ENCODE peak calls at places on chromosomes 5 and 9, in six cellular contexts. K is suprapubic skin, C is HepG2, Y is stomach, P is sigmoid colon, U is transverse colon. Q is an unnamed sample.
A peak's percentile ranks its signal among the peaks of the same experiment; 100 is the strongest.

GRCh38 chr5:37721447-37721871 is 118.4 kb downstream of the GDNF start:
- DNase-seq in Y (no peak), P (no peak), C (no peak), K (no peak), U (no peak), Q (no peak)

GRCh38 chr5:177594071-177594470 is 2.1 kb downstream of the TMED9 start:
- DNase-seq in C (no peak), Y (no peak), U (no peak), K (no peak), P (peak; percentile 4), Q (no peak)

GRCh38 chr9:131605770-131606590 is 60.7 kb downstream of the PRRT1B start:
- DNase-seq in Y (peak; percentile 70), P (no peak), U (no peak), K (no peak), C (peak; percentile 98), Q (no peak)

GRCh38 chr5:140402258-140403074 is 833 bp downstream of the ANKHD1 start:
- DNase-seq in K (no peak), C (peak; percentile 85), Y (peak; percentile 33), P (peak; percentile 73), U (peak; percentile 36), Q (peak; percentile 89)

GRCh38 chr9:16996901-16997491 is 126.5 kb upstream of the BNC2 start:
- DNase-seq in Y (no peak), U (no peak), C (no peak), K (no peak), P (no peak), Q (no peak)

GRCh38 chr9:3794005-3794404 is 268.2 kb upstream of the RFX3 start:
- DNase-seq in C (peak; percentile 88), Y (no peak), P (no peak), U (no peak), K (no peak), Q (no peak)

GRCh38 chr5:143888912-143889311 is 77.0 kb downstream of the HMHB1 start:
- DNase-seq in P (no peak), K (no peak), C (no peak), U (no peak), Y (no peak), Q (no peak)

GRCh38 chr9:99967457-99967856 is 61.0 kb downstream of the STX17 start:
- DNase-seq in P (no peak), U (no peak), Y (no peak), C (no peak), K (no peak), Q (no peak)

GRCh38 chr9:129604056-129604765 is 16.7 kb downstream of the C9orf50 start:
- DNase-seq in Y (no peak), U (no peak), K (no peak), C (no peak), P (no peak), Q (no peak)

GRCh38 chr5:95861221-95861857 is 38.8 kb upstream of the GLRX start:
- DNase-seq in C (peak; percentile 96), U (peak; percentile 53), K (peak; percentile 88), Y (peak; percentile 65), P (peak; percentile 92), Q (no peak)

GRCh38 chr9:79325501-79325900 is 246.3 kb upstream of the TLE4 start:
- DNase-seq in K (no peak), P (no peak), U (no peak), Y (no peak), C (no peak), Q (no peak)

GRCh38 chr5:42995152-42995751 is 44.9 kb downstream of the ANXA2R start:
- DNase-seq in P (no peak), K (no peak), Y (no peak), C (no peak), U (no peak), Q (no peak)

GRCh38 chr9:121949364-121949763 is 143.7 kb downstream of the TTLL11 start:
- DNase-seq in U (no peak), K (no peak), P (no peak), Y (no peak), C (no peak), Q (no peak)

GRCh38 chr9:5269249-5269715 is 35.2 kb downstream of the RLN2 start:
- DNase-seq in C (peak; percentile 38), P (no peak), K (no peak), Y (no peak), U (no peak), Q (no peak)

GRCh38 chr5:7321724-7322123 is 74.2 kb upstream of the ADCY2 start:
- DNase-seq in C (no peak), U (no peak), K (peak; percentile 70), Y (no peak), P (no peak), Q (no peak)

GRCh38 chr5:1547236-1547635 is 23.5 kb upstream of the LPCAT1 start:
- DNase-seq in C (no peak), U (no peak), P (peak; percentile 22), Y (no peak), K (no peak), Q (no peak)

GRCh38 chr5:137352095-137352494 is 147.0 kb downstream of the SPOCK1 start:
- DNase-seq in Y (no peak), C (no peak), P (no peak), K (no peak), U (no peak), Q (no peak)

GRCh38 chr5:59542841-59543825 is 350.4 kb downstream of the PDE4D start:
- DNase-seq in U (peak; percentile 39), C (no peak), P (peak; percentile 77), K (no peak), Y (peak; percentile 34), Q (no peak)

GRCh38 chr5:139768802-139769465 is 26.7 kb upstream of the PSD2 start:
- DNase-seq in K (no peak), C (no peak), Y (no peak), U (no peak), P (no peak), Q (no peak)

GRCh38 chr5:135921388-135921787 is 25.7 kb upstream of the IL9 start:
- DNase-seq in U (no peak), K (no peak), C (no peak), Y (no peak), P (no peak), Q (no peak)

GRCh38 chr9:137167752-137168574 is 1.9 kb downstream of the LRRC26 start:
- DNase-seq in U (peak; percentile 72), Y (peak; percentile 76), K (no peak), P (no peak), C (no peak), Q (no peak)

GRCh38 chr5:56914678-56915077 is 5.3 kb downstream of the SETD9 start:
- DNase-seq in C (no peak), Y (no peak), K (no peak), P (no peak), U (no peak), Q (no peak)

GRCh38 chr5:56919942-56920662 is 10.7 kb downstream of the SETD9 start:
- DNase-seq in K (no peak), C (no peak), Y (no peak), P (no peak), U (no peak), Q (no peak)

GRCh38 chr5:56913766-56914165 is 4.4 kb downstream of the SETD9 start:
- DNase-seq in C (no peak), U (no peak), Y (no peak), K (no peak), P (no peak), Q (no peak)

GRCh38 chr5:56917534-56917933 is 8.1 kb downstream of the SETD9 start:
- DNase-seq in P (no peak), C (no peak), Y (no peak), K (no peak), U (peak; percentile 18), Q (no peak)

DNA sequence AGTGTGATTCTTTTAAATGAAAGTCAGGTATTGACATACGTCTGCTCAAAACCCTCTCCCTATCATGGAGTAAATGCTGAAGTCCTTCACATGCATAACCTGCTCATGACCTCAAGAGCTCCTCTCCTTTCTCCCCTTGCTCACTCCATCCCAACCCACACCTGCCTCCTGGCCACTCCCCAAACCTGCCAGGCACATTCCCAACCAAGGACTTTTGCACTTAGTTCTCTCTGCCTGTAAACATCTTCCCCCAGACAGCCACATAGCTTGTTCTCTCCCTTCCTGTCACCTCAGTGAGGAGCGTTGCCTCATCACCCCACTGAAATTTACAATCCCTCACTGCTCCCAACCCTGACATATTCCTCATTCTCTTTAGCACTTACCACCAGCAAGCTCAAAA is 8.7 kb downstream of the SETD9 start:
- DNase-seq in K (no peak), U (peak; percentile 41), Y (no peak), P (no peak), C (peak; percentile 55), Q (no peak)
- TF ChIP-seq POLR2A in K (no peak), U (no peak), Y (no peak), P (no peak), C (no peak), Q (no peak)

DNA sequence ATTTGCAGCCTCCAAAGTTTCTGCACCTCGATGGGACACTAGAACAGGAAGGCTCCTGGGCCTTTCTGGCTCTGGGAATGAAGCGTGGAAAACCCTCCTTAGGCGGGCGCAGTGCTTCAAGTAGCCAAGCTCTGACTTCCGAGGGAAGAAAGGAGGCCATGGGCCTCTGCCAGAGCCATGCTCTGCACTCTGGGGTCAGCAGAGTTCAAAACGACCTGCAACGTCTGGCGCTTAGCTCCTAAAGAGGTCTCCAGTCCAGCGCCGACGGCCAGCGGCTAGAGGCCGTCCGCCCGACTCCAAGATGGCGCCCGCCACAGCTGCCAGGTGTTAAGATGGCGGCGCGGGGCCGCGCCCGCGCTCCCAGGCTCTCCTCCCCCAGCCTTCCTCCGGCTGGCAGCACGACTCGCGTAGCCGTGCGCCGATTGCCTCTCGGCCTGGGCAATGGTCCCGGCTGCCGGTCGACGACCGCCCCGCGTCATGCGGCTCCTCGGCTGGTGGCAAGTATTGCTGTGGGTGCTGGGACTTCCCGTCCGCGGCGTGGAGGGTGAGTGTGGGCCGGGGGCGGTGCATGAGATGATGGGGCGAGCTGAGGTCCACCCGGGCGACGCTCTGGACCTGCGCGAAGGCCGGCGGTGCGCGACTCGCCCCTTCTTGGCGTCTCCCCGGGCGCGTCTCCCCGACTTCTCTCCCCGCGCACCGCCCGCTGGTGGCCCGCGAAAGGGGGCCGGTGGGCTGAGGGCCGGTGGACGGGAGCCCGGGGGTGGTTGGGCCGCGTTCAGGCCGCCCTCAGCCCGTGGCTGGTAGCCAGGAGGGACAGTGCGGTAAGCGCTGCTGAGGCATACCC is at the start of gene TXNDC15:
- DNase-seq in U (peak; percentile 90), P (peak; percentile 94), Y (peak; percentile 90), K (peak; percentile 91), C (peak; percentile 66), Q (peak; percentile 98)
- TF ChIP-seq EP300 in U (no peak), P (no peak), Y (no peak), K (no peak), C (no peak), Q (no peak)

GRCh38 chr9:21696411-21696865 is 106.0 kb upstream of the MTAP start:
- DNase-seq in P (no peak), K (no peak), U (no peak), Y (no peak), C (peak; percentile 5), Q (no peak)
- TF ChIP-seq POLR2AphosphoS5 in P (no peak), K (no peak), U (no peak), Y (no peak), C (no peak), Q (no peak)

GRCh38 chr5:68251804-68252648 is 36.5 kb downstream of the PIK3R1 start:
- DNase-seq in P (peak; percentile 87), C (no peak), U (peak; percentile 26), Y (no peak), K (peak; percentile 83), Q (no peak)

GRCh38 chr5:68253612-68254341 is 38.2 kb downstream of the PIK3R1 start:
- DNase-seq in K (no peak), U (no peak), P (no peak), Y (no peak), C (no peak), Q (no peak)

GRCh38 chr5:68251386-68251785 is 35.8 kb downstream of the PIK3R1 start:
- DNase-seq in K (no peak), Y (no peak), P (peak; percentile 78), U (no peak), C (no peak), Q (no peak)

GRCh38 chr5:68250662-68251298 is 35.2 kb downstream of the PIK3R1 start:
- DNase-seq in P (no peak), K (no peak), C (no peak), Y (no peak), U (no peak), Q (peak; percentile 60)

GRCh38 chr5:68252678-68253520 is 37.3 kb downstream of the PIK3R1 start:
- DNase-seq in U (peak; percentile 60), Y (peak; percentile 53), P (peak; percentile 82), C (peak; percentile 63), K (peak; percentile 61), Q (no peak)
- TF ChIP-seq POLR2A in U (no peak), Y (no peak), P (no peak), C (no peak), K (no peak), Q (no peak)

Q was measured in upper lobe of left lung.